ENCODE peak calls at places on chromosome 7, in eight cellular contexts. I, A, B, F, G, H, X and V are unnamed samples.

GRCh38 chr7:151064454-151064853 is 5.1 kb downstream of the SLC4A2 start:
- DNase-seq in X (no peak), I (no peak), G (no peak), A (no peak), B (no peak), H (no peak), F (no peak), V (no peak)

GRCh38 chr7:47734287-47734948 is 152.5 kb upstream of the TNS3 start:
- DNase-seq in X (no peak), F (no peak), B (no peak), I (no peak), H (no peak), A (no peak), G (no peak), V (no peak)

GRCh38 chr7:2003931-2004812 is 228.6 kb downstream of the MAD1L1 start:
- DNase-seq in G (peak; percentile 40), B (no peak), I (no peak), F (no peak), A (no peak), H (no peak), X (no peak), V (no peak)

GRCh38 chr7:105268056-105268455 is 120.7 kb downstream of the SRPK2 start:
- DNase-seq in B (no peak), H (no peak), X (no peak), F (no peak), I (no peak), G (no peak), A (no peak), V (peak; percentile 83)

GRCh38 chr7:22712999-22713398 is 14.0 kb upstream of the IL6 start:
- DNase-seq in A (no peak), B (no peak), H (no peak), X (no peak), G (no peak), F (no peak), I (no peak), V (no peak)

GRCh38 chr7:114405427-114405826 is 9.2 kb upstream of the FOXP2 start:
- DNase-seq in X (no peak), B (no peak), G (no peak), H (no peak), A (peak; percentile 22), I (no peak), F (no peak), V (no peak)

GRCh38 chr7:99272476-99273045 is at the start of gene MYH16:
- DNase-seq in X (no peak), H (no peak), I (no peak), F (no peak), A (no peak), G (no peak), B (no peak), V (peak; percentile 41)

GRCh38 chr7:23426876-23427275 is 43.4 kb downstream of the IGF2BP3 start:
- DNase-seq in B (no peak), G (no peak), A (no peak), H (no peak), F (no peak), I (no peak), X (no peak), V (peak; percentile 56)

GRCh38 chr7:55020481-55020871 is 1.7 kb downstream of the EGFR start:
- DNase-seq in G (peak; percentile 63), B (peak; percentile 57), H (peak; percentile 25), I (no peak), A (no peak), F (no peak), X (no peak), V (peak; percentile 70)

GRCh38 chr7:2022737-2023250 is 210.0 kb downstream of the MAD1L1 start:
- DNase-seq in F (no peak), X (no peak), G (no peak), B (no peak), A (no peak), H (no peak), I (no peak), V (no peak)

GRCh38 chr7:15692621-15693020 is 6.1 kb upstream of the MEOX2 start:
- DNase-seq in G (no peak), B (no peak), F (no peak), I (no peak), A (no peak), X (no peak), H (no peak), V (no peak)